ENCODE peak calls at places on chromosomes 1 and 21, in eight cellular contexts. S is suprapubic skin, U is SK-N-SH, B is sigmoid colon, Y is K562, Q is H1, C is ovary, A is tibial nerve. R is an unnamed sample.
A peak's percentile ranks its signal among the peaks of the same experiment; 100 is the strongest.

GRCh38 chr1:105087496-105087895 is 1337.8 kb downstream of the AMY1C start:
- DNase-seq in C (no peak), Q (no peak), Y (no peak), B (no peak), U (no peak), S (no peak), A (no peak), R (no peak)

GRCh38 chr1:68373173-68373572 is 76.6 kb downstream of the RPE65 start:
- DNase-seq in Q (no peak), S (no peak), A (no peak), Y (no peak), U (no peak), C (no peak), B (no peak), R (no peak)

GRCh38 chr1:98201640-98202039 is 280.8 kb upstream of the DPYD start:
- DNase-seq in B (no peak), A (no peak), S (no peak), C (no peak), Y (no peak), Q (no peak), U (no peak), R (no peak)

GRCh38 chr1:214427871-214428277 is 123.5 kb downstream of the PTPN14 start:
- DNase-seq in Y (no peak), A (no peak), U (no peak), S (no peak), Q (no peak), B (no peak), C (no peak), R (peak; percentile 29)

GRCh38 chr1:156461781-156462647 is 38.6 kb downstream of the MEF2D start:
- DNase-seq in U (no peak), C (no peak), B (no peak), Y (no peak), S (peak; percentile 74), A (no peak), Q (no peak), R (peak; percentile 66)

GRCh38 chr1:55702064-55702463 is 486.9 kb upstream of the USP24 start:
- DNase-seq in A (no peak), U (peak; percentile 25), Q (no peak), B (no peak), S (no peak), Y (peak; percentile 16), C (no peak), R (no peak)

GRCh38 chr1:209767706-209768105 is 11.9 kb downstream of the TRAF3IP3 start:
- DNase-seq in B (no peak), Q (no peak), Y (no peak), C (no peak), U (no peak), A (no peak), S (no peak), R (no peak)

GRCh38 chr21:17554619-17555472 is 42.0 kb downstream of the CXADR start:
- DNase-seq in U (peak; percentile 61), A (no peak), Q (no peak), S (no peak), B (no peak), Y (no peak), C (no peak), R (no peak)

GRCh38 chr1:51139474-51139873 is 37.4 kb downstream of the C1orf185 start:
- DNase-seq in A (no peak), Q (no peak), U (no peak), B (no peak), S (no peak), Y (no peak), C (no peak), R (no peak)

GRCh38 chr1:31549807-31550620 is 26.3 kb upstream of the TINAGL1 start:
- DNase-seq in Y (no peak), S (no peak), U (no peak), Q (no peak), B (no peak), C (no peak), A (no peak), R (no peak)

GRCh38 chr1:215844777-215845176 is 277.7 kb downstream of the KCTD3 start:
- DNase-seq in B (no peak), S (no peak), U (no peak), Q (no peak), C (no peak), Y (no peak), A (no peak), R (no peak)
- H3K27ac ChIP-seq in B (no peak overlapping the region), S (no peak overlapping the region), U (peak overlapping the region; percentile 44), Q (no peak overlapping the region), C (no peak overlapping the region), Y (no peak overlapping the region), A (no peak overlapping the region), R (no peak overlapping the region)

GRCh38 chr1:223180803-223181321 is 37.8 kb upstream of the TLR5 start:
- DNase-seq in Q (no peak), B (no peak), Y (no peak), U (no peak), C (no peak), S (no peak), A (peak; percentile 50), R (no peak)
- TF ChIP-seq EP300 in Q (no peak), B (no peak), Y (no peak), U (no peak), C (no peak), S (no peak), A (peak; percentile 88), R (no peak)

GRCh38 chr1:200899451-200899915 is 4.8 kb downstream of the INAVA start:
- DNase-seq in Q (no peak), B (peak; percentile 47), U (no peak), C (no peak), A (no peak), S (no peak), Y (no peak), R (no peak)
- H3K36me3 ChIP-seq in Q (peaks cover 11% of the 10 kb centered on the region), B (no peaks in the 10 kb centered on the region), U (no peaks in the 10 kb centered on the region), C (no peaks in the 10 kb centered on the region), A (no peaks in the 10 kb centered on the region), S (peaks cover 29% of the 10 kb centered on the region), Y (no peaks in the 10 kb centered on the region), R (peaks cover 35% of the 10 kb centered on the region)

DNA sequence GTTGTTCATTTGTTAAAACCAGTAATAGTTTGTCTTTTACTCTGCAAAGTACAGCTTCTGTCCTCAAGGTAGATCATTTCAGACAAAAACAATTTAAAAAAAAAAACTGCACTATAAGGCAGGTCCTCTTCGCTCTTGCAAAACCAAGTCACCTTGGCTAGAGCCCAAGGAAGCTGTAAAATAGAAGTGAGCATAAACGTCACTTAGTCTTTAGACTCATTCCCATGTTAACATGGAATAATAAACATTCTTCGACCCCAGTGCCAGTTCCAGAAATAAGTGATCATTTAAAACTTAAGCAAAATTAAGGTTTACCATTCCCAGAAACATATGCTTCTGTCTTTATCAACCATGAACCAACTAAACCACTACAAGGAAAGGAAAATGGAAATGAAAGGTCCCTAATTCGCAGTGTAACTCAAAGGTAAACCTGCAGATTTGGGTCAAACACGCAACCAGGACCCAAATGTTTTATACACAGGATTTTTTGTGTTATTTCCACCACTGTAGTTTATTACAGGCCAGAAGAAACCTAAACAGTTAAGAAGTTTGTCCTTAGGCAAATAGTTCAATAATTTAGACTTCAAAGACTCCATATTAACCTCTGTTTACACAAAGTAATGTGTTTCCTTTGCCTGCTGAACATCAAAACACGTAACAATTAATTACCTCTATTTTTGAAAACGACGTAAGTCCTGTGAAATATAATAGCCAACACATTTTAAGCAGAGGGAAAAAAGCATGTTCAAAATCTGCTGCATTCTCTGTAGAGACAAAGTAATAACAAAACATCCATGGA is 54.6 kb downstream of the TGFBR3 start:
- DNase-seq in C (no peak), B (peak; percentile 75), A (peak; percentile 40), Q (no peak), U (no peak), S (no peak), Y (no peak), R (no peak)
- H3K27ac ChIP-seq in C (peak overlapping the region; percentile 50), B (peak overlapping the region; percentile 77), A (peak overlapping the region; percentile 14), Q (no peak overlapping the region), U (no peak overlapping the region), S (no peak overlapping the region), Y (no peak overlapping the region), R (peak overlapping the region; percentile 18)

GRCh38 chr1:153441238-153441755 is 19.2 kb downstream of the S100A7 start:
- DNase-seq in C (no peak), U (no peak), Q (no peak), A (no peak), Y (no peak), B (no peak), S (no peak), R (no peak)

GRCh38 chr1:153447498-153448170 is 12.8 kb downstream of the S100A7 start:
- DNase-seq in U (no peak), A (no peak), B (no peak), S (no peak), Q (no peak), Y (no peak), C (no peak), R (no peak)

GRCh38 chr1:153439273-153439672 is 21.2 kb downstream of the S100A7 start:
- DNase-seq in C (no peak), Q (no peak), S (no peak), U (no peak), Y (no peak), A (no peak), B (no peak), R (no peak)

GRCh38 chr1:153444078-153444477 is 16.4 kb downstream of the S100A7 start:
- DNase-seq in Y (no peak), U (no peak), Q (no peak), A (no peak), C (no peak), S (no peak), B (no peak), R (no peak)

DNA sequence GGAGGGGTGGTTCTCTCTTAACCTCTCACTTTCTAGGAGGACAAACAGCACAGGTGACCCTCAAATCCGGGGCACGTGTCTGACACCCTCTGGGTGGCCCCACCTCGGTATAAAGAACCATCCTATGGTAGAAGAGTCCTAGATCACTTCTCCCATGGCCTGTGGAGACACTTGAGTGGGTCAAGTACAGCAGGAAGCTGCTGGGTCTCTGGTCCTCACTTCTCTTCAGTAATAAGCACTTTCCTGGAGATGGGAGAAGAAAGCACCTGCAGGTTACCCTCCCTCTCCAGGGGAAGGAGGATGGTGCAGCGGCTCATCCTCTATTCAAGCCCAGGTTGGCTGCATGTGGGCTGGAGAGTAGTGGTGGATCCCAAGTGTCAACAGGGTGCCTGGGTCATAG is 17.0 kb downstream of the S100A7 start:
- DNase-seq in C (no peak), Q (no peak), B (no peak), A (no peak), Y (no peak), S (no peak), U (no peak), R (no peak)
- TF ChIP-seq EP300 in C (no peak), Q (no peak), B (no peak), A (no peak), Y (no peak), S (no peak), U (no peak), R (no peak)

R was measured in stomach.